ENCODE peak calls at places on chromosomes 16 and 17, in ten cellular contexts. Z is adipocyte, D is heart right ventricle, R is suprapubic skin, L is tibial artery, U is GM06990, T is heart left ventricle, B is fibroblast of lung, E is bronchial epithelial cell, N is H7. Y is an unnamed sample.

GRCh38 chr17:7383742-7384488 is 3.0 kb downstream of the TNK1 start:
- DNase-seq in Z (peak; percentile 66), D (peak; percentile 55), R (no peak), L (no peak), U (peak; percentile 82), T (no peak), B (no peak), E (no peak), N (peak; percentile 99), Y (peak; percentile 52)

GRCh38 chr17:79602621-79603020 is 8.2 kb downstream of the RBFOX3 start:
- DNase-seq in Z (no peak), D (no peak), R (no peak), L (no peak), U (no peak), T (no peak), B (no peak), E (no peak), N (no peak), Y (no peak)

GRCh38 chr16:72108353-72109102 is 14.9 kb downstream of the DHX38 start:
- DNase-seq in Z (no peak), D (no peak), R (no peak), L (no peak), U (no peak), T (no peak), B (no peak), E (no peak), N (no peak), Y (no peak)

GRCh38 chr17:74760404-74761105 is 12.1 kb downstream of the NHERF1 start:
- DNase-seq in Z (no peak), D (no peak), R (no peak), L (no peak), U (no peak), T (no peak), B (no peak), E (peak; percentile 80), N (peak; percentile 84), Y (no peak)

GRCh38 chr16:52549011-52549692 is 2.2 kb upstream of the TOX3 start:
- DNase-seq in Z (no peak), D (no peak), R (no peak), L (no peak), U (no peak), T (no peak), B (peak; percentile 24), E (no peak), N (peak; percentile 44), Y (no peak)

GRCh38 chr17:57900991-57901743 is 51.3 kb upstream of the MRPS23 start:
- DNase-seq in Z (no peak), D (no peak), R (no peak), L (no peak), U (no peak), T (no peak), B (no peak), E (peak; percentile 97), N (no peak), Y (peak; percentile 4)

GRCh38 chr16:85162478-85163277 is 50.4 kb upstream of the CIBAR2 start:
- DNase-seq in Z (peak; percentile 94), D (peak; percentile 65), R (peak; percentile 85), L (peak; percentile 76), U (no peak), T (no peak), B (peak; percentile 86), E (no peak), N (no peak), Y (peak; percentile 89)

GRCh38 chr17:33854596-33854995 is 400.5 kb upstream of the CCL2 start:
- DNase-seq in Z (no peak), D (no peak), R (no peak), L (no peak), U (no peak), T (no peak), B (no peak), E (no peak), N (no peak), Y (no peak)

GRCh38 chr17:54891176-54891821 is 9.4 kb upstream of the TOM1L1 start:
- DNase-seq in Z (peak; percentile 89), D (no peak), R (no peak), L (no peak), U (no peak), T (no peak), B (peak; percentile 77), E (peak; percentile 62), N (peak; percentile 53), Y (no peak)

GRCh38 chr17:79325707-79326106 is 251.1 kb downstream of the ENGASE start:
- DNase-seq in Z (peak; percentile 27), D (no peak), R (no peak), L (no peak), U (no peak), T (no peak), B (no peak), E (no peak), N (peak; percentile 86), Y (no peak)

GRCh38 chr17:68307443-68307842 is 16.1 kb downstream of the ARSG start:
- DNase-seq in Z (no peak), D (no peak), R (no peak), L (no peak), U (no peak), T (no peak), B (no peak), E (no peak), N (no peak), Y (no peak)

GRCh38 chr17:36545093-36545464 is 360 bp downstream of the GGNBP2 start:
- DNase-seq in Z (no peak), D (no peak), R (peak; percentile 89), L (no peak), U (no peak), T (no peak), B (no peak), E (no peak), N (no peak), Y (no peak)

DNA sequence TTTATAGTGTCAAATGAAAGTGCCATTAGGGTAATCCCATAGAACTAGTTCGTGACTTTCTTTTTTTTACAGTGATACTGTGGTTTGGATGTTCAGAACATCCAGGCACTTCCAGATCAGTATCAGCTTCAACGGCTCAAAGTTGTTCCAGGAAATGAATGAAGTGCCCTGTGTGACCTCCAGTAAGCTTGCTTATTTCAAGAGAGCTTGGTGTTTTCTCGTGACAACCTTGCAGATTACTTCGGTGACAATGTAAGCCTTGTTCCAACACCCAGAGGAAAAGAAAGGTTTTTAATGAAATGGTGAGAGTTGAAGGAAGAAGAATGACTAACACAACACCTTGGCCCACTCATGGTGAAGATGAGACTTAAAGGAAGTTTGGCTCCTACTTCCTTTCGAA is 15.9 kb upstream of the KCNJ16 start:
- DNase-seq in Z (no peak), D (no peak), R (no peak), L (no peak), U (no peak), T (no peak), B (no peak), E (no peak), N (no peak), Y (no peak)
- H3K4me3 ChIP-seq in Z (no peak overlapping the region), D (no peak overlapping the region), R (no peak overlapping the region), L (no peak overlapping the region), U (no peak overlapping the region), T (no peak overlapping the region), B (no peak overlapping the region), E (no peak overlapping the region), N (no peak overlapping the region), Y (no peak overlapping the region)

GRCh38 chr17:5373112-5373511 is 46.4 kb downstream of the NUP88 start:
- DNase-seq in Z (no peak), D (no peak), R (no peak), L (no peak), U (peak; percentile 46), T (no peak), B (no peak), E (no peak), N (no peak), Y (no peak)

GRCh38 chr17:5365831-5366230 is 53.6 kb downstream of the NUP88 start:
- DNase-seq in Z (no peak), D (no peak), R (no peak), L (no peak), U (no peak), T (no peak), B (no peak), E (peak; percentile 89), N (no peak), Y (no peak)

GRCh38 chr17:5364696-5365095 is 54.8 kb downstream of the NUP88 start:
- DNase-seq in Z (no peak), D (no peak), R (no peak), L (no peak), U (no peak), T (no peak), B (no peak), E (no peak), N (no peak), Y (no peak)

DNA sequence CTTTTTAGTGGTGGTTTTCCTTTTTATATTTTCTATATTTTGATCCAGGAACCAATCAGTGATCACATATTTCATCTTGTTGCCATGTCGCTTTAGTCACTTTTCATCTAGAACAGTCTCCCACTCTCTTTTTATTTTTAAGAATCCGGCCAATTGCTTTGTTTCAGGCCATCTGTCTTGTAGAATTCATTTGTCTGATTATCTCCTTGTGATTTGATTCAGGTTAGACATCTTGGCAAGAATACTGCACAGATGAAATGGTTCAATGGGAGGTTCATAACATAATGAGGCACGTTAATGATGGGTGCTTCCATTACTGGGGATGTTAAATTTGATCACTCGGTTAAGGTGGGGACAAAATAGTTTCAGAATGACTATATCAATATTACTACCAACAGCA is 49.1 kb downstream of the NUP88 start:
- DNase-seq in Z (no peak), D (no peak), R (no peak), L (no peak), U (no peak), T (no peak), B (no peak), E (no peak), N (no peak), Y (no peak)
- H3K27me3 ChIP-seq in Z (no peaks in the 10 kb centered on the region), D (no peaks in the 10 kb centered on the region), R (no peaks in the 10 kb centered on the region), L (no peaks in the 10 kb centered on the region), U (no peaks in the 10 kb centered on the region), T (no peaks in the 10 kb centered on the region), B (no peaks in the 10 kb centered on the region), E (no peaks in the 10 kb centered on the region), N (no peaks in the 10 kb centered on the region), Y (no peaks in the 10 kb centered on the region)

GRCh38 chr17:77371888-77372443 is 231.2 kb downstream of the SEC14L1 start:
- DNase-seq in Z (no peak), D (no peak), R (peak; percentile 71), L (no peak), U (no peak), T (no peak), B (no peak), E (no peak), N (peak; percentile 64), Y (no peak)
- H3K4me3 ChIP-seq in Z (peak overlapping the region; percentile 73), D (peak overlapping the region; percentile 96), R (peak overlapping the region; percentile 86), L (peak overlapping the region; percentile 93), U (no peak overlapping the region), T (peak overlapping the region; percentile 96), B (peak overlapping the region; percentile 92), E (no peak overlapping the region), N (peak overlapping the region; percentile 84), Y (peak overlapping the region; percentile 79)

DNA sequence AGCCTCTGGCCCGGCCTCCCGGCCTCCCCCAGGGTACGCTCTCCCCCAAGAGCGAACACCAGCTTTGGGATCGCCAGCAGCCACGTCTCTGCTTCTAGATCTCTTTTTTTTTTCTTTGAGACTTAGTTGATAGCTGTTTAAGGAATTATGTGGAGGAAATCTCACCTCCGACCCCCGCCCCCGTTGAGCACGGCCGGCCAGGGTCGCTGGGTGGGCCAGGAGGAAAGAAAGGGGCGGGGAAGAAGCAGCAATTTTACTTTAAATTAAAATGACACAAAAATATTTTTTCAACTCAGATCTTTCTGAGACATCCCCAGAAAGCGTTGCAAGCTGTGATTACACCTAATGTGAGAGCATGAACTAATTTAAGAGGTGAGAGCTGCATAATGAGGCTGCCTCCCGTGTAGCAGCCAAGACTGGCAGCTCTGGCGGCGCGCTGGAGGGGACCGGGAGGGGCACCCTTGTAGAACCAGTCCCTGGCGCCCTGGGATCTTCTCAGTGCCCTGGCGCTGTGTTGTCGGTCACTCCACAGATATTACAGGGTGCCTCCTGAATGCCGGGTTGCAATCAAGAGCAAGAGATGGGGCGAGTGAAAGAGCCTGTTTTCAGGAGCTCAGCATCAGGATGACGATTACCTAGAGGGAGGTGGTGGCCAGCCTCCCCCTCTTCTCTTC is 1.9 kb upstream of the CBLN1 start:
- DNase-seq in Z (no peak), D (no peak), R (no peak), L (no peak), U (no peak), T (no peak), B (no peak), E (no peak), N (peak; percentile 39), Y (no peak)
- H3K27me3 ChIP-seq in Z (peaks cover 62% of the 10 kb centered on the region), D (peaks cover 92% of the 10 kb centered on the region), R (peaks cover 90% of the 10 kb centered on the region), L (peaks cover 79% of the 10 kb centered on the region), U (no peaks in the 10 kb centered on the region), T (peaks cover 40% of the 10 kb centered on the region), B (peaks cover 20% of the 10 kb centered on the region), E (peaks cover 40% of the 10 kb centered on the region), N (peaks cover 74% of the 10 kb centered on the region), Y (peaks cover 34% of the 10 kb centered on the region)